ENCODE peak calls at places on chromosome 17, in four cellular contexts. V, X, Y and M are unnamed samples.

GRCh38 chr17:37389160-37389559 is 13.4 kb downstream of the C17orf78 start:
- DNase-seq in V (no peak), X (no peak), Y (no peak), M (no peak)

GRCh38 chr17:57842280-57842679 is 7.6 kb downstream of the MRPS23 start:
- DNase-seq in V (no peak), X (no peak), Y (no peak), M (no peak)

GRCh38 chr17:73950515-73950914 is 253.0 kb upstream of the RPL38 start:
- DNase-seq in V (no peak), X (no peak), Y (no peak), M (no peak)

GRCh38 chr17:36791150-36791653 is 146.1 kb upstream of the LHX1 start:
- DNase-seq in V (no peak), X (no peak), Y (no peak), M (no peak)

GRCh38 chr17:12591336-12591735 is 74.4 kb upstream of the MYOCD start:
- DNase-seq in V (no peak), X (no peak), Y (no peak), M (peak; percentile 40)

GRCh38 chr17:56602292-56603130 is 9.0 kb downstream of the NOG start:
- DNase-seq in V (no peak), X (peak; percentile 81), Y (no peak), M (no peak)

GRCh38 chr17:61124562-61124961 is 275.1 kb upstream of the TBX2 start:
- DNase-seq in V (no peak), X (no peak), Y (no peak), M (no peak)

GRCh38 chr17:67944035-67944434 is 52.2 kb downstream of the C17orf58 start:
- DNase-seq in V (no peak), X (no peak), Y (no peak), M (no peak)

GRCh38 chr17:36667922-36668321 is 66.5 kb downstream of the MRM1 start:
- DNase-seq in V (no peak), X (peak; percentile 31), Y (no peak), M (peak; percentile 11)

GRCh38 chr17:73911726-73912359 is 267.6 kb upstream of the SDK2 start:
- DNase-seq in V (no peak), X (no peak), Y (no peak), M (no peak)

GRCh38 chr17:58330997-58331814 is 2.6 kb upstream of the TSPOAP1 start:
- DNase-seq in V (no peak), X (no peak), Y (no peak), M (no peak)

GRCh38 chr17:44829558-44830358 is at the start of gene GJC1:
- DNase-seq in V (peak; percentile 83), X (peak; percentile 43), Y (peak; percentile 56), M (peak; percentile 50)

GRCh38 chr17:77802333-77802615 is 156.2 kb upstream of the TNRC6C start:
- DNase-seq in V (no peak), X (no peak), Y (no peak), M (no peak)

GRCh38 chr17:73798111-73798748 is 154.0 kb upstream of the SDK2 start:
- DNase-seq in V (no peak), X (no peak), Y (no peak), M (peak; percentile 82)

GRCh38 chr17:67718325-67718941 is 697 bp downstream of the NOL11 start:
- DNase-seq in V (peak; percentile 44), X (peak; percentile 75), Y (no peak), M (peak; percentile 80)

GRCh38 chr17:77269696-77270681 is 129.2 kb downstream of the SEC14L1 start:
- DNase-seq in V (no peak), X (peak; percentile 98), Y (no peak), M (no peak)

GRCh38 chr17:82320956-82321927 is 3.8 kb upstream of the CD7 start:
- DNase-seq in V (peak; percentile 89), X (peak; percentile 53), Y (no peak), M (peak; percentile 26)

GRCh38 chr17:27321372-27321771 is 27.5 kb downstream of the WSB1 start:
- DNase-seq in V (peak; percentile 36), X (no peak), Y (no peak), M (no peak)

GRCh38 chr17:68459030-68459376 is 1.7 kb upstream of the WIPI1 start:
- DNase-seq in V (no peak), X (no peak), Y (no peak), M (no peak)

GRCh38 chr17:49575524-49576120 is at the start of gene NXPH3:
- DNase-seq in V (peak; percentile 97), X (peak; percentile 77), Y (peak; percentile 70), M (peak; percentile 39)

GRCh38 chr17:9124554-9124935 is 103.2 kb downstream of the NTN1 start:
- DNase-seq in V (no peak), X (no peak), Y (no peak), M (no peak)

GRCh38 chr17:2828396-2829038 is 32.3 kb downstream of the RAP1GAP2 start:
- DNase-seq in V (peak; percentile 99), X (peak; percentile 88), Y (peak; percentile 71), M (peak; percentile 31)
- H3K4me2 ChIP-seq in V (no peak overlapping the region), X (no peak overlapping the region), Y (no peak overlapping the region), M (no peak overlapping the region)

GRCh38 chr17:43529977-43530302 is 16.2 kb downstream of the ETV4 start:
- DNase-seq in V (no peak), X (no peak), Y (no peak), M (no peak)
- H2BK12ac ChIP-seq in V (peak overlapping the region; percentile 99), X (no peak overlapping the region), Y (peak overlapping the region; percentile 89), M (peak overlapping the region; percentile 97)

GRCh38 chr17:55274371-55275255 is 9.9 kb downstream of the HLF start:
- DNase-seq in V (no peak), X (no peak), Y (no peak), M (no peak)
- H3K9ac ChIP-seq in V (no peak overlapping the region), X (no peak overlapping the region), Y (no peak overlapping the region), M (peak overlapping the region; percentile 18)

DNA sequence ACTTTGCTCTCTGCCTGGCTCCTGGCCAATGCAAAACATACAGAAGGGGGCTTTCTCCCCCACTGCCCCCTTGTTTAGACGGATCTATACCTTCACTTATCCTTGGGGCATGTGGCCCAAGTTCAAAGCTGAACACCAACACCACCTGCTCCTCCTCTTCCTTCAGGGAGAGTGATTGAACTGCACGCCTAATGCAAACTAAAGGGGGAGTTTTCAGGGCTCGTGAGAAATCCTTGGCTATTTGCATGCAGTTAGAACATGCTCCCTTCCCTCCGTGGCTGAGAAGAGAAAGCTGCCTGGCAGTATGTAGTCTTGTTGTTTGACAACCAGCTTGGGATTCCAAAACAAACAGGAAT is 426.0 kb downstream of the SLC39A11 start:
- DNase-seq in V (no peak), X (no peak), Y (no peak), M (no peak)
- H3K4me2 ChIP-seq in V (peak overlapping the region; percentile 47), X (no peak overlapping the region), Y (no peak overlapping the region), M (peak overlapping the region; percentile 7)

GRCh38 chr17:65184235-65184959 is 47.2 kb downstream of the RGS9 start:
- DNase-seq in V (no peak), X (no peak), Y (no peak), M (no peak)

GRCh38 chr17:65177901-65178300 is 40.7 kb downstream of the RGS9 start:
- DNase-seq in V (no peak), X (no peak), Y (no peak), M (peak; percentile 79)

GRCh38 chr17:65183736-65184135 is 46.6 kb downstream of the RGS9 start:
- DNase-seq in V (peak; percentile 72), X (peak; percentile 18), Y (peak; percentile 65), M (peak; percentile 40)

GRCh38 chr17:65182233-65182632 is 45.1 kb downstream of the RGS9 start:
- DNase-seq in V (no peak), X (no peak), Y (no peak), M (no peak)

GRCh38 chr17:65181237-65182061 is 44.3 kb downstream of the RGS9 start:
- DNase-seq in V (no peak), X (no peak), Y (no peak), M (no peak)
- H2BK12ac ChIP-seq in V (peak overlapping the region; percentile 41), X (no peak overlapping the region), Y (no peak overlapping the region), M (peak overlapping the region; percentile 7)

GRCh38 chr17:33335491-33336173 is 42.5 kb upstream of the ASIC2 start:
- DNase-seq in V (peak; percentile 46), X (peak; percentile 14), Y (peak; percentile 20), M (peak; percentile 6)

GRCh38 chr17:33330877-33331276 is 37.8 kb upstream of the ASIC2 start:
- DNase-seq in V (no peak), X (no peak), Y (no peak), M (no peak)

GRCh38 chr17:33338242-33338641 is 45.1 kb upstream of the ASIC2 start:
- DNase-seq in V (no peak), X (no peak), Y (no peak), M (no peak)

DNA sequence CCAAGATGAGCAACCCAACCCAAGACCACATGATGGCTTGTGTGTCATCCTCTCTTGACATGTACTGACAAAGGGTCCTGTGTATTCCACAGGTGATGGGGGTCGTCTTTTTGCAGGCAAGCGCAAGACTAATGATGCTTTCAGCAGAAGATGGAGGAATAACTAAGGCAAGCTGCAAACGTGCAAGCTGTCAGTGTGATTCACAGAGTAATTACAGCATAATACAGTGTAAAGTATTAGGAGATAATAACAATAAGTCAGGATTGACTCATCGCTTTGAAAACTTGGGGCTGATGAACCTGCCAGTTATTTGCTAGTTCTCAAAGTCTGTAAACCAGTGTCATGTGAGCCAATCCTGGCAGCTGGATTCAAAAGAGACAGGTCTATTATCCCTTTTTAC is 41.6 kb upstream of the ASIC2 start:
- DNase-seq in V (no peak), X (no peak), Y (no peak), M (no peak)
- H3K9ac ChIP-seq in V (no peak overlapping the region), X (no peak overlapping the region), Y (no peak overlapping the region), M (no peak overlapping the region)

DNA sequence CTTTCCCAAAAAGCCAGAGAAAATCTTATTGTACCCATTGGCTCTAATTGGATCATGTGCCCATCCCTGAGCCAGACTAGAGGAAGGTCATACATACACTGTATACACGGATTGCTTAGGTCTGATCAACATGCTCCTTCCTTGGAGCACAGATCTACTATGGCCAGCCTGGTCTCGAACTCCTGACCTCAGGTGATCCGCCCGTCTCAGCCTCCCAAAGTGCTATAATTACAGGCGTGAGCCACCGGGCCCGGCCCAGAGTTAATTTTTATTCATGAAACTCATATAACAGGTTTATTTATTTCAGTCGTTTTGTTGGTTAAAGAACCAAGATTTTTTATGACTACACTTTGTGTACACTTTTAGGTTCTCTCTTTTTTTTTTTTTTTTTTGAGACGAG is 1.2 kb upstream of the TAOK1 start:
- DNase-seq in V (no peak), X (no peak), Y (no peak), M (no peak)
- H3K4me2 ChIP-seq in V (no peak overlapping the region), X (no peak overlapping the region), Y (no peak overlapping the region), M (no peak overlapping the region)

DNA sequence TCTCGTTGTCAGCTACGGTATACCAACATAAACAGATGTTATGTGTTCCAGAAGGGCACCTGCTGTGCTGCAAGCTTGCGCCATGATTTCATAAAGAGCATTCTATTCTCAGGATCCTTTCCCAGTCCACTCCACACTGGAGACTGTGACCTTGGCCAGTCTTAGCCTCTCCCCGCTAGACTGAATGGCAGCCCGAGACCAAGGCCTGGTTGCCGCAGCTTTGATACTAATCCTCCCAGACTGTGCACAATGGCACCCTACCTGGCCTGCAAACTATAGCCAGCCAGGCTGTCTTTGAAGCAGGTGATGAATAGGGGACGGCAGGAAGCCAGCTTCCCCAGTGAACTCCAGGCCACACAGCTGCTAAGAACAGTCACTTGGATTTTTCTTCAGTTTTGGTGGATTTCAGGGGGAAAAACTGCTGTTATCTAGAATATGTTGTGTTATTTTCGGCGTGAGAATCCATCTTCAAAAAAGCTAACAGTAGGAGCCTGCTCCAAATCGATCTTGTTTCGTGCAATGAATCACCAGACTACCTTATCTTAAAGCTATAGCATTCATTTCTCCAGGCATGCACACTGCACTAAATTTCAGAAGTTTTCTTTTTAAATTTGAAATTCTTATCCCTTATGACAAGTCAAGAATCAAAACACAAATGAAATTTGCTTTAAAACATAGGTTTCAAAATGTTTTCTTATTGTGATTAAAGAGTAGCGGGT is 288.9 kb downstream of the CEP112 start:
- DNase-seq in V (no peak), X (no peak), Y (no peak), M (no peak)
- H2BK12ac ChIP-seq in V (no peak overlapping the region), X (no peak overlapping the region), Y (no peak overlapping the region), M (no peak overlapping the region)

GRCh38 chr17:42341568-42341967 is 46.7 kb downstream of the STAT3 start:
- DNase-seq in V (no peak), X (no peak), Y (no peak), M (no peak)
- H3K9ac ChIP-seq in V (no peak overlapping the region), X (no peak overlapping the region), Y (no peak overlapping the region), M (no peak overlapping the region)